ENCODE peak calls at places on chromosomes 16 and 17, in eight cellular contexts. One of them, this sample, is unnamed.

GRCh38 chr16:48498761-48499600 is 111.0 kb downstream of the N4BP1 start:
- DNase-seq in mucosa of descending colon: peak
- DNase-seq in nephron progenitor cell: peak
- DNase-seq in CD8-positive, alpha-beta memory T cell: no peak
- DNase-seq in non-pigmented ciliary epithelial cell: peak
- DNase-seq in NCI-H2171 treated with DMSO at 0.1 percent for 48 hours: peak
- DNase-seq in A549: no peak
- DNase-seq in naive thymus-derived CD8-positive, alpha-beta T cell: no peak
- DNase-seq in this sample: no peak

GRCh38 chr16:17434006-17434405 is 36.8 kb downstream of the XYLT1 start:
- DNase-seq in CD8-positive, alpha-beta memory T cell: no peak
- DNase-seq in NCI-H2171 treated with DMSO at 0.1 percent for 48 hours: no peak
- DNase-seq in naive thymus-derived CD8-positive, alpha-beta T cell: no peak
- DNase-seq in non-pigmented ciliary epithelial cell: no peak
- DNase-seq in nephron progenitor cell: no peak
- DNase-seq in A549: no peak
- DNase-seq in mucosa of descending colon: no peak
- DNase-seq in this sample: no peak

GRCh38 chr17:62705781-62706597 is 78.5 kb downstream of the MRC2 start:
- DNase-seq in non-pigmented ciliary epithelial cell: no peak
- DNase-seq in naive thymus-derived CD8-positive, alpha-beta T cell: no peak
- DNase-seq in nephron progenitor cell: no peak
- DNase-seq in NCI-H2171 treated with DMSO at 0.1 percent for 48 hours: peak
- DNase-seq in CD8-positive, alpha-beta memory T cell: no peak
- DNase-seq in A549: no peak
- DNase-seq in mucosa of descending colon: no peak
- DNase-seq in this sample: no peak

GRCh38 chr17:78329263-78330059 is 30.4 kb downstream of the SOCS3 start:
- DNase-seq in NCI-H2171 treated with DMSO at 0.1 percent for 48 hours: no peak
- DNase-seq in mucosa of descending colon: no peak
- DNase-seq in naive thymus-derived CD8-positive, alpha-beta T cell: no peak
- DNase-seq in CD8-positive, alpha-beta memory T cell: no peak
- DNase-seq in A549: no peak
- DNase-seq in non-pigmented ciliary epithelial cell: no peak
- DNase-seq in nephron progenitor cell: no peak
- DNase-seq in this sample: no peak

GRCh38 chr17:64536913-64537312 is 30.1 kb downstream of the CEP95 start:
- DNase-seq in non-pigmented ciliary epithelial cell: no peak
- DNase-seq in NCI-H2171 treated with DMSO at 0.1 percent for 48 hours: no peak
- DNase-seq in mucosa of descending colon: no peak
- DNase-seq in nephron progenitor cell: no peak
- DNase-seq in A549: no peak
- DNase-seq in CD8-positive, alpha-beta memory T cell: no peak
- DNase-seq in naive thymus-derived CD8-positive, alpha-beta T cell: no peak
- DNase-seq in this sample: no peak

GRCh38 chr17:63434951-63435571 is 11.0 kb downstream of the CYB561 start:
- DNase-seq in mucosa of descending colon: peak
- DNase-seq in non-pigmented ciliary epithelial cell: no peak
- DNase-seq in CD8-positive, alpha-beta memory T cell: peak
- DNase-seq in NCI-H2171 treated with DMSO at 0.1 percent for 48 hours: no peak
- DNase-seq in naive thymus-derived CD8-positive, alpha-beta T cell: peak
- DNase-seq in nephron progenitor cell: no peak
- DNase-seq in A549: peak
- DNase-seq in this sample: peak

GRCh38 chr17:38674013-38674748 is 576 bp downstream of the EPOP start:
- DNase-seq in A549: peak
- DNase-seq in naive thymus-derived CD8-positive, alpha-beta T cell: no peak
- DNase-seq in CD8-positive, alpha-beta memory T cell: peak
- DNase-seq in NCI-H2171 treated with DMSO at 0.1 percent for 48 hours: no peak
- DNase-seq in non-pigmented ciliary epithelial cell: no peak
- DNase-seq in mucosa of descending colon: no peak
- DNase-seq in nephron progenitor cell: peak
- DNase-seq in this sample: no peak

GRCh38 chr16:85757341-85757822 is 6.5 kb upstream of the C16orf74 start:
- DNase-seq in mucosa of descending colon: no peak
- DNase-seq in nephron progenitor cell: no peak
- DNase-seq in NCI-H2171 treated with DMSO at 0.1 percent for 48 hours: peak
- DNase-seq in A549: no peak
- DNase-seq in naive thymus-derived CD8-positive, alpha-beta T cell: no peak
- DNase-seq in CD8-positive, alpha-beta memory T cell: no peak
- DNase-seq in non-pigmented ciliary epithelial cell: no peak
- DNase-seq in this sample: no peak

GRCh38 chr16:87926246-87927194 is 9.8 kb downstream of the CA5A start:
- DNase-seq in NCI-H2171 treated with DMSO at 0.1 percent for 48 hours: peak
- DNase-seq in mucosa of descending colon: no peak
- DNase-seq in CD8-positive, alpha-beta memory T cell: no peak
- DNase-seq in nephron progenitor cell: no peak
- DNase-seq in A549: no peak
- DNase-seq in naive thymus-derived CD8-positive, alpha-beta T cell: peak
- DNase-seq in non-pigmented ciliary epithelial cell: no peak
- DNase-seq in this sample: no peak

GRCh38 chr17:6444573-6445335 is 499 bp downstream of the PIMREG start:
- DNase-seq in mucosa of descending colon: no peak
- DNase-seq in naive thymus-derived CD8-positive, alpha-beta T cell: no peak
- DNase-seq in nephron progenitor cell: no peak
- DNase-seq in non-pigmented ciliary epithelial cell: no peak
- DNase-seq in A549: no peak
- DNase-seq in CD8-positive, alpha-beta memory T cell: no peak
- DNase-seq in NCI-H2171 treated with DMSO at 0.1 percent for 48 hours: no peak
- DNase-seq in this sample: no peak

This sample was measured in NCI-H1694.